ENCODE peak calls at places on chromosomes 2 and 18, in eight cellular contexts. Z is NCI-H2171 treated with DMSO at 0.1 percent for 48 hours; R is smooth muscle cell of the brain vasculature; U is GM23248; N is BJ; K is mucosa of descending colon; E is CD14-positive monocyte; V is stimulated activated CD4-positive, alpha-beta T cell treated with anti-CD3 and anti-CD28 coated beads, Interleukin-15, amount 100 ng/mL, for 24 hours. T is an unnamed sample.

GRCh38 chr2:188628989-188629889 is 337.6 kb downstream of the GULP1 start:
- DNase-seq in Z (no peak), R (peak; percentile 13), U (peak; percentile 89), N (peak; percentile 90), K (no peak), E (no peak), V (no peak), T (no peak)

GRCh38 chr2:9055471-9055870 is 52.0 kb upstream of the MBOAT2 start:
- DNase-seq in Z (peak; percentile 68), R (no peak), U (no peak), N (no peak), K (no peak), E (no peak), V (no peak), T (no peak)

GRCh38 chr2:65265090-65266045 is 37.7 kb downstream of the ACTR2 start:
- DNase-seq in Z (peak; percentile 66), R (peak; percentile 65), U (peak; percentile 82), N (peak; percentile 32), K (no peak), E (no peak), V (no peak), T (peak; percentile 20)

GRCh38 chr2:18719978-18720775 is 130.8 kb upstream of the NT5C1B start:
- DNase-seq in Z (no peak), R (peak; percentile 65), U (peak; percentile 69), N (peak; percentile 18), K (no peak), E (no peak), V (no peak), T (no peak)

GRCh38 chr2:95526360-95527341 is 42.1 kb upstream of the TRIM43B start:
- DNase-seq in Z (peak; percentile 67), R (peak; percentile 12), U (peak; percentile 90), N (peak; percentile 16), K (peak; percentile 88), E (no peak), V (peak; percentile 82), T (peak; percentile 81)

GRCh38 chr2:17429130-17429529 is 89.1 kb downstream of the RAD51AP2 start:
- DNase-seq in Z (no peak), R (no peak), U (peak; percentile 70), N (no peak), K (no peak), E (no peak), V (no peak), T (no peak)

GRCh38 chr2:44267269-44268258 is 7.7 kb upstream of the SLC3A1 start:
- DNase-seq in Z (no peak), R (no peak), U (peak; percentile 52), N (no peak), K (no peak), E (no peak), V (no peak), T (no peak)

GRCh38 chr18:79422022-79422782 is 26.5 kb downstream of the NFATC1 start:
- DNase-seq in Z (no peak), R (peak; percentile 36), U (peak; percentile 90), N (no peak), K (no peak), E (peak; percentile 60), V (no peak), T (no peak)

GRCh38 chr18:47898696-47899095 is 31.8 kb downstream of the SMAD2 start:
- DNase-seq in Z (peak; percentile 11), R (no peak), U (no peak), N (no peak), K (no peak), E (no peak), V (no peak), T (no peak)

GRCh38 chr2:73907840-73908452 is 15.1 kb downstream of the ACTG2 start:
- DNase-seq in Z (no peak), R (peak; percentile 85), U (peak; percentile 54), N (no peak), K (no peak), E (no peak), V (peak; percentile 63), T (no peak)

GRCh38 chr2:101004671-101005325 is 2.7 kb downstream of the RPL31 start:
- DNase-seq in Z (no peak), R (no peak), U (no peak), N (no peak), K (no peak), E (no peak), V (no peak), T (no peak)

GRCh38 chr2:216298719-216299118 is 73.6 kb downstream of the MARCHF4 start:
- DNase-seq in Z (no peak), R (no peak), U (peak; percentile 95), N (peak; percentile 84), K (no peak), E (no peak), V (no peak), T (no peak)

GRCh38 chr2:33497177-33497787 is 20.8 kb downstream of the RASGRP3 start:
- DNase-seq in Z (no peak), R (no peak), U (no peak), N (no peak), K (no peak), E (no peak), V (no peak), T (no peak)

GRCh38 chr2:158412206-158412605 is 44.3 kb downstream of the CCDC148 start:
- DNase-seq in Z (no peak), R (no peak), U (peak; percentile 52), N (peak; percentile 36), K (no peak), E (no peak), V (no peak), T (no peak)

GRCh38 chr2:210630904-210631560 is 74.6 kb downstream of the CPS1 start:
- DNase-seq in Z (peak; percentile 100), R (no peak), U (no peak), N (no peak), K (no peak), E (no peak), V (no peak), T (no peak)

GRCh38 chr18:66655407-66655806 is 51.5 kb upstream of the CDH19 start:
- DNase-seq in Z (no peak), R (no peak), U (no peak), N (no peak), K (no peak), E (no peak), V (no peak), T (no peak)

GRCh38 chr2:151437630-151438029 is 27.9 kb downstream of the RIF1 start:
- DNase-seq in Z (peak; percentile 25), R (peak; percentile 15), U (peak; percentile 36), N (no peak), K (no peak), E (no peak), V (no peak), T (no peak)

GRCh38 chr2:53422979-53423378 is 344.6 kb upstream of the CHAC2 start:
- DNase-seq in Z (peak; percentile 41), R (peak; percentile 6), U (peak; percentile 61), N (no peak), K (no peak), E (no peak), V (peak; percentile 18), T (peak; percentile 31)

GRCh38 chr2:207474871-207475485 is 54.8 kb upstream of the CREB1 start:
- DNase-seq in Z (peak; percentile 43), R (no peak), U (peak; percentile 86), N (no peak), K (no peak), E (no peak), V (peak; percentile 53), T (peak; percentile 33)

GRCh38 chr2:176188218-176188968 is at the start of gene HOXD1:
- DNase-seq in Z (peak; percentile 57), R (no peak), U (peak; percentile 84), N (no peak), K (peak; percentile 89), E (no peak), V (peak; percentile 25), T (peak; percentile 57)

GRCh38 chr2:145258903-145259579 is 739.1 kb upstream of the ZEB2 start:
- DNase-seq in Z (no peak), R (no peak), U (peak; percentile 6), N (no peak), K (no peak), E (no peak), V (peak; percentile 2), T (no peak)

GRCh38 chr18:66124394-66124793 is 373.6 kb downstream of the CDH7 start:
- DNase-seq in Z (no peak), R (no peak), U (no peak), N (no peak), K (no peak), E (no peak), V (no peak), T (no peak)

GRCh38 chr2:102806250-102806837 is 44.5 kb downstream of the TMEM182 start:
- DNase-seq in Z (peak; percentile 57), R (peak; percentile 64), U (peak; percentile 73), N (peak; percentile 4), K (peak; percentile 72), E (no peak), V (peak; percentile 64), T (peak; percentile 72)

GRCh38 chr2:122019729-122020128 is 264.3 kb downstream of the TSN start:
- DNase-seq in Z (no peak), R (no peak), U (peak; percentile 16), N (no peak), K (peak; percentile 73), E (no peak), V (no peak), T (peak; percentile 82)

GRCh38 chr2:237433920-237434319 is 20.0 kb upstream of the COL6A3 start:
- DNase-seq in Z (no peak), R (no peak), U (no peak), N (no peak), K (no peak), E (no peak), V (peak; percentile 29), T (no peak)

GRCh38 chr2:158692372-158693103 is 102.6 kb upstream of the DAPL1 start:
- DNase-seq in Z (no peak), R (no peak), U (no peak), N (no peak), K (no peak), E (no peak), V (no peak), T (no peak)

GRCh38 chr2:169776483-169776802 is 22.2 kb upstream of the SSB start:
- DNase-seq in Z (no peak), R (no peak), U (no peak), N (no peak), K (no peak), E (no peak), V (no peak), T (no peak)

GRCh38 chr18:68564961-68565360 is 149.9 kb downstream of the TMX3 start:
- DNase-seq in Z (peak; percentile 66), R (no peak), U (peak; percentile 58), N (no peak), K (no peak), E (no peak), V (no peak), T (no peak)

GRCh38 chr2:154402138-154402714 is 296.3 kb upstream of the KCNJ3 start:
- DNase-seq in Z (peak; percentile 63), R (no peak), U (peak; percentile 73), N (no peak), K (no peak), E (no peak), V (no peak), T (no peak)

GRCh38 chr18:80127635-80128034 is 18.6 kb downstream of the ADNP2 start:
- DNase-seq in Z (no peak), R (no peak), U (no peak), N (no peak), K (no peak), E (no peak), V (no peak), T (no peak)

GRCh38 chr2:109199790-109200189 is 70.8 kb downstream of the SH3RF3 start:
- DNase-seq in Z (no peak), R (no peak), U (no peak), N (no peak), K (no peak), E (no peak), V (no peak), T (no peak)

GRCh38 chr2:210225461-210225798 is 183 bp upstream of the ACADL start:
- DNase-seq in Z (peak; percentile 41), R (no peak), U (peak; percentile 32), N (no peak), K (no peak), E (no peak), V (no peak), T (no peak)

GRCh38 chr2:30385327-30385726 is 61.7 kb upstream of the LCLAT1 start:
- DNase-seq in Z (no peak), R (no peak), U (peak; percentile 63), N (no peak), K (no peak), E (no peak), V (no peak), T (no peak)

GRCh38 chr2:1628893-1629292 is 115.4 kb downstream of the PXDN start:
- DNase-seq in Z (no peak), R (no peak), U (peak; percentile 60), N (no peak), K (no peak), E (no peak), V (no peak), T (no peak)

T was measured in body of pancreas.